ENCODE peak calls at places on chromosome 7, in five cellular contexts. S is neuronal stem cell, C is H9, Q is H1, F is mesenchymal stem cell. K is an unnamed sample.

GRCh38 chr7:99272476-99273045 is at the start of gene MYH16:
- DNase-seq in S (no peak), C (no peak), Q (no peak), F (no peak), K (no peak)

GRCh38 chr7:83267141-83267631 is 104.5 kb upstream of the PCLO start:
- DNase-seq in Q (no peak), S (no peak), C (no peak), F (peak; percentile 89), K (no peak)

GRCh38 chr7:134371536-134371935 is 54.8 kb upstream of the SLC35B4 start:
- DNase-seq in F (no peak), Q (no peak), C (no peak), S (no peak), K (no peak)

GRCh38 chr7:129790136-129790535 is 162.6 kb downstream of the UBE2H start:
- DNase-seq in F (no peak), S (no peak), Q (no peak), C (no peak), K (no peak)

GRCh38 chr7:86970547-86970946 is 88.9 kb downstream of the ELAPOR2 start:
- DNase-seq in S (no peak), F (no peak), C (no peak), Q (no peak), K (no peak)

GRCh38 chr7:66043681-66044497 is 31.7 kb upstream of the ASL start:
- DNase-seq in C (peak; percentile 74), Q (peak; percentile 49), F (peak; percentile 33), S (no peak), K (peak; percentile 68)

GRCh38 chr7:33677556-33677955 is 227.8 kb upstream of the BMPER start:
- DNase-seq in Q (no peak), S (no peak), C (no peak), F (no peak), K (no peak)

GRCh38 chr7:34454381-34454780 is 203.6 kb upstream of the NPSR1 start:
- DNase-seq in Q (no peak), S (no peak), C (no peak), F (no peak), K (no peak)

GRCh38 chr7:84677386-84677785 is 482.8 kb upstream of the SEMA3A start:
- DNase-seq in Q (no peak), C (no peak), F (no peak), S (no peak), K (peak; percentile 60)
- H2BK12ac ChIP-seq in Q (no peak overlapping the region), C (no peak overlapping the region), F (no peak overlapping the region), S (no peak overlapping the region), K (no peak overlapping the region)

GRCh38 chr7:91634485-91635177 is 245.9 kb downstream of the MTERF1 start:
- DNase-seq in S (no peak), C (no peak), Q (no peak), F (no peak), K (no peak)

GRCh38 chr7:91636129-91636724 is 244.3 kb downstream of the MTERF1 start:
- DNase-seq in C (peak; percentile 55), F (peak; percentile 6), S (peak; percentile 35), Q (no peak), K (peak; percentile 51)

GRCh38 chr7:91632234-91632947 is 248.1 kb downstream of the MTERF1 start:
- DNase-seq in F (no peak), Q (no peak), C (no peak), S (no peak), K (no peak)

GRCh38 chr7:91632948-91633519 is 247.5 kb downstream of the MTERF1 start:
- DNase-seq in S (no peak), C (no peak), Q (no peak), F (no peak), K (peak; percentile 1)

GRCh38 chr7:91636728-91637127 is 243.8 kb downstream of the MTERF1 start:
- DNase-seq in C (no peak), S (no peak), Q (no peak), F (no peak), K (peak; percentile 6)
- H2AFZ ChIP-seq in C (no peak overlapping the region), S (no peak overlapping the region), Q (no peak overlapping the region), F (no peak overlapping the region), K (no peak overlapping the region)

GRCh38 chr7:151176401-151176800 is 8.9 kb upstream of the GBX1 start:
- DNase-seq in C (peak; percentile 10), F (no peak), S (no peak), Q (no peak), K (no peak)
- H2BK12ac ChIP-seq in C (no peak overlapping the region), F (no peak overlapping the region), S (no peak overlapping the region), Q (no peak overlapping the region), K (no peak overlapping the region)

GRCh38 chr7:141950796-141951195 is 4.0 kb upstream of the CLEC5A start:
- DNase-seq in S (no peak), F (no peak), Q (no peak), C (no peak), K (no peak)

GRCh38 chr7:141946874-141947273 is at the start of gene CLEC5A:
- DNase-seq in F (no peak), S (no peak), Q (no peak), C (no peak), K (no peak)

GRCh38 chr7:141945356-141945755 is 1.4 kb downstream of the CLEC5A start:
- DNase-seq in S (no peak), F (no peak), C (no peak), Q (no peak), K (peak; percentile 70)

GRCh38 chr7:141944811-141945210 is 2.0 kb downstream of the CLEC5A start:
- DNase-seq in Q (no peak), F (no peak), S (no peak), C (no peak), K (no peak)

DNA sequence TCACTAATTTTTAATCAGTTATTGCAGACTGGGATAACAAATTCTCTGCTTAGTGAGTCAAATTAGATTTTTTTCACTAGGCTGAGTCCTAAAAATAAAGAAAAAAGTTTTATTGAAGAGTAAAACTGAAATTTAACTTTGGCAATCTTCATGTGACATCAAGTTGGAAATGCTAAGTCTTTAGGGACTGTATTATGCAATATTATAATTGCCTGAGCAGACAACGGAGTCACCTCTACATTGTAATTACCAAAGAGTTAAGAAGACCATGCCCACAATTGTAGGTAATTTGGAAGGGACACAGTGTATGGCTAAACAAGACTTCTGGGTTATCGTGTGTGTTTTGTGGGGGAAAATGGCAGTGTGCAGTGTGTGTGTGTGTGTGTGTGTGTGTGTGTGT is 2.3 kb upstream of the CLEC5A start:
- DNase-seq in F (no peak), Q (no peak), C (no peak), S (no peak), K (no peak)
- H2AFZ ChIP-seq in F (no peak overlapping the region), Q (no peak overlapping the region), C (no peak overlapping the region), S (no peak overlapping the region), K (no peak overlapping the region)

GRCh38 chr7:11819947-11820346 is 12.1 kb downstream of the THSD7A start:
- DNase-seq in Q (no peak), S (no peak), C (no peak), F (no peak), K (no peak)

GRCh38 chr7:11817111-11817710 is 14.8 kb downstream of the THSD7A start:
- DNase-seq in S (no peak), F (no peak), Q (no peak), C (no peak), K (no peak)

DNA sequence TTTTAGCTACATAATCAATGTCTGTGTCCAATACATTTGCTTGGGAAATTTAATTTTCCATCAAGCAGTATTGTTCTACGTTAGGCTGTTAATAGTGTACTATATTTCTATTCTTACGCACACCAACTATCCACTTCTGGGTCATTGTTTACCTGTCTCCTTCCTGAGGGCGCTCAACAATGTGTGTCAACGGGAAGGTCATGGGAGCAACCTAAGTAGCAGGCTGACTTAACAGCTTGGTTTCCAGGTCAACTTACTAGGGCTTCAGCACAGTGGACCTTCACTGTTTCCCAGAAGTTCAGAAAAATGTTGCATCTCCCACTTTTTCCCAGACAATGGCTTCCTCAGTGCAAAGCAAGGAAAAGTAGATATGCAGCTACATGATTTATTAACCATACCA is 13.7 kb downstream of the THSD7A start:
- DNase-seq in C (no peak), F (no peak), S (no peak), Q (no peak), K (no peak)
- H2BK12ac ChIP-seq in C (no peak overlapping the region), F (no peak overlapping the region), S (no peak overlapping the region), Q (no peak overlapping the region), K (no peak overlapping the region)